ENCODE peak calls at places on chromosomes 7 and 10, in five cellular contexts. W, D, V, B and G are unnamed samples.

GRCh38 chr10:133258066-133258817 is 18.4 kb downstream of the ADAM8 start:
- DNase-seq in W (no peak), D (no peak), V (no peak), B (no peak), G (no peak)

GRCh38 chr10:8840356-8840755 is 785.9 kb downstream of the GATA3 start:
- DNase-seq in W (no peak), D (no peak), V (no peak), B (no peak), G (no peak)

GRCh38 chr10:22625511-22626288 is 88.7 kb downstream of the PIP4K2A start:
- DNase-seq in W (no peak), D (no peak), V (no peak), B (no peak), G (no peak)

GRCh38 chr10:19918800-19919199 is 102.6 kb downstream of the PLXDC2 start:
- DNase-seq in W (no peak), D (no peak), V (no peak), B (no peak), G (no peak)

GRCh38 chr10:36253731-36254130 is 611.6 kb upstream of the FZD8 start:
- DNase-seq in W (no peak), D (no peak), V (no peak), B (no peak), G (no peak)

GRCh38 chr10:86085136-86085535 is 281.5 kb downstream of the GRID1 start:
- DNase-seq in W (no peak), D (no peak), V (no peak), B (peak; percentile 24), G (no peak)

GRCh38 chr7:128266891-128267839 is 26.1 kb downstream of the LEP start:
- DNase-seq in W (peak; percentile 22), D (no peak), V (no peak), B (no peak), G (peak; percentile 38)

GRCh38 chr7:129828989-129829676 is 123.6 kb downstream of the UBE2H start:
- DNase-seq in W (no peak), D (no peak), V (no peak), B (no peak), G (no peak)

GRCh38 chr7:15685358-15686181 is 913 bp downstream of the MEOX2 start:
- DNase-seq in W (peak; percentile 54), D (no peak), V (no peak), B (peak; percentile 80), G (peak; percentile 86)

GRCh38 chr10:61621538-61622150 is 41.1 kb upstream of the CABCOCO1 start:
- DNase-seq in W (no peak), D (peak; percentile 14), V (no peak), B (no peak), G (no peak)

GRCh38 chr10:128211064-128211504 is 84.9 kb upstream of the MKI67 start:
- DNase-seq in W (no peak), D (no peak), V (no peak), B (no peak), G (peak; percentile 47)

GRCh38 chr10:79081353-79082034 is 12.7 kb downstream of the ZMIZ1 start:
- DNase-seq in W (no peak), D (no peak), V (no peak), B (no peak), G (no peak)

GRCh38 chr10:131700032-131700431 is 200.8 kb upstream of the PPP2R2D start:
- DNase-seq in W (no peak), D (no peak), V (no peak), B (no peak), G (no peak)

GRCh38 chr7:132776105-132776504 is 199.8 kb upstream of the PLXNA4 start:
- DNase-seq in W (no peak), D (no peak), V (no peak), B (no peak), G (no peak)

GRCh38 chr10:50554995-50555568 is 68.7 kb downstream of the SGMS1 start:
- DNase-seq in W (no peak), D (peak; percentile 81), V (no peak), B (no peak), G (no peak)

GRCh38 chr7:130877676-130878305 is 143.8 kb upstream of the KLF14 start:
- DNase-seq in W (no peak), D (no peak), V (no peak), B (no peak), G (no peak)

GRCh38 chr7:40799-41750 is 151.3 kb upstream of the FAM20C start:
- DNase-seq in W (peak; percentile 2), D (no peak), V (no peak), B (peak; percentile 34), G (peak; percentile 10)

GRCh38 chr10:57049096-57049495 is 688.0 kb upstream of the ZWINT start:
- DNase-seq in W (no peak), D (no peak), V (no peak), B (no peak), G (no peak)

GRCh38 chr7:43647772-43648643 is 65.1 kb downstream of the STK17A start:
- DNase-seq in W (peak; percentile 48), D (no peak), V (peak; percentile 67), B (peak; percentile 80), G (no peak)

GRCh38 chr10:63555330-63555729 is 34.1 kb downstream of the REEP3 start:
- DNase-seq in W (no peak), D (no peak), V (no peak), B (no peak), G (no peak)

GRCh38 chr7:70414368-70414767 is 717.6 kb upstream of the GALNT17 start:
- DNase-seq in W (no peak), D (no peak), V (no peak), B (no peak), G (no peak)

GRCh38 chr7:142240546-142240945 is 17.3 kb downstream of the PRSS58 start:
- DNase-seq in W (no peak), D (no peak), V (no peak), B (no peak), G (no peak)

GRCh38 chr7:140035400-140036223 is 27.1 kb downstream of the PARP12 start:
- DNase-seq in W (no peak), D (no peak), V (no peak), B (no peak), G (no peak)

GRCh38 chr7:100584677-100585510 is 1.0 kb downstream of the LRCH4 start:
- DNase-seq in W (peak; percentile 71), D (peak; percentile 66), V (no peak), B (peak; percentile 71), G (no peak)

GRCh38 chr7:141700848-141701371 is 1.1 kb downstream of the DENND11 start:
- DNase-seq in W (no peak), D (no peak), V (no peak), B (no peak), G (no peak)

GRCh38 chr10:30765022-30765610 is 135.6 kb upstream of the LYZL2 start:
- DNase-seq in W (no peak), D (no peak), V (no peak), B (no peak), G (no peak)

GRCh38 chr7:40400525-40400924 is 265.7 kb downstream of the SUGCT start:
- DNase-seq in W (no peak), D (no peak), V (no peak), B (no peak), G (no peak)

GRCh38 chr7:28036748-28037147 is 143.8 kb downstream of the JAZF1 start:
- DNase-seq in W (no peak), D (no peak), V (no peak), B (no peak), G (peak; percentile 74)

DNA sequence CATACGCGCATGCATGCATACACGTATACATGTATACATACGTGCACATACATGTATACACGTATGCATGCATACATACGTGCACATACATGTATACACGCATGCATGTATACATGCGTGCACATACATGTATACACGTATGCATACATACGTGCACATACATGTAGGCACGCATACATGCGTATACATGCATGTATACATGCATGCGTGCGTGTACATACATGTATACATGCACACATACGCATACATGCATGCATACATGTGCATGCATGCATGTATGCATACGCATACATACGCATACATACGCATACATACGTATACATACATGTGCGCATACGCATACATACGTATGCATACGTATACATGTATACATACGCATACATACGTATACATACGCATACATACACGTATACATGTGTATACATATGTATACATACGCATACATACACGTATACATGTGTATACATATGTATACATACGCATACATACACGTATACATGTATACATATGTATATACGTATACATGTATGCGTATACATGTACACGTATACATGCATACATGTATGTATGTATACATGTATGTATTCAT is 19.0 kb upstream of the MTURN start:
- DNase-seq in W (no peak), D (no peak), V (no peak), B (no peak), G (no peak)
- H3K4me3 ChIP-seq in W (no peak overlapping the region), D (no peak overlapping the region), V (no peak overlapping the region), B (no peak overlapping the region), G (no peak overlapping the region)

DNA sequence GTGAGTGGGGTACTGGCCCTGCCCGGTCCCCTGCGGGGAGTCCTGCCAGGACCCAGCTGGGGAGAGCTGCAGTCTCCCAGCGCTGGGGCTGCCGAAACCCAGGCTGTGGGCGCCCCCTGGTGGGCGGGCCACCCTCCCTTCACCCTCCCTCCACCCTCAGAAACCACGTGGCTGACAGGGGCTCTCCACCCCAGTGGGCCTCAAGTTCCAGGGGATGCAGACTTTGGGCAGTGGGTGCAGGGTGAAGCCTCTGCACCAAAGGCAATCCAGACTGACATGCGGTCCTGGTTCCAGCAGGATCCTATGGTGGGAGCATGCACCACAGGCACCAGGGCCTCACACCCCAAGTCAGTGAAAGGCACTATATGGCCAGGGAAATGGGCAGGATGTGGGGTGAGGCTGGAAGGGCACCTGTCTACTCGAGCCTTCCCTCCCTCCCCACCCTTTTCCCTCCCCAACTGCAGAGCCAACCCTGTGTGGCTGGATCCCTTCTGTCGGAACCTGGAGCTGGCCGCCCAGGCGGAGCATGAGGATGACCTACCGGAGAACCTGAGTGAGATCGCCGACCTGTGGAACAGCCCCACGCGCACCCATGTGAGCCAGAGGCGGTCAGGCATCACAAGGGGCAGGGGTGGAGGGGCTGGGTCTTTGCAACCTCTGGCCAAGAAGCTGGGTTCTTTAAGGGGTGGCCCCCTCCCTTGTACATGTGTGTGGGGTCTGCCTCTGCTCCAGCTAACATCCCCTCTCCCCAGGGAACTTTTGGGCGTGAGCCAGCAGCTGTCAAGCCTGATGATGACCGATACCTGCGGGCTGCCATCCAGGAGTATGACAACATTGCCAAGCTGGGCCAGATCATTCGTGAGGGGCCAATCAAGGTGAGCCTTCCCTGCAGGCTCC is 38.8 kb downstream of the PSAP start:
- DNase-seq in W (peak; percentile 66), D (peak; percentile 92), V (peak; percentile 10), B (no peak), G (peak; percentile 76)
- TF ChIP-seq CTCF in W (peak; percentile 84), D (peak; percentile 95), V (peak; percentile 88), B (peak; percentile 57), G (peak; percentile 81)

DNA sequence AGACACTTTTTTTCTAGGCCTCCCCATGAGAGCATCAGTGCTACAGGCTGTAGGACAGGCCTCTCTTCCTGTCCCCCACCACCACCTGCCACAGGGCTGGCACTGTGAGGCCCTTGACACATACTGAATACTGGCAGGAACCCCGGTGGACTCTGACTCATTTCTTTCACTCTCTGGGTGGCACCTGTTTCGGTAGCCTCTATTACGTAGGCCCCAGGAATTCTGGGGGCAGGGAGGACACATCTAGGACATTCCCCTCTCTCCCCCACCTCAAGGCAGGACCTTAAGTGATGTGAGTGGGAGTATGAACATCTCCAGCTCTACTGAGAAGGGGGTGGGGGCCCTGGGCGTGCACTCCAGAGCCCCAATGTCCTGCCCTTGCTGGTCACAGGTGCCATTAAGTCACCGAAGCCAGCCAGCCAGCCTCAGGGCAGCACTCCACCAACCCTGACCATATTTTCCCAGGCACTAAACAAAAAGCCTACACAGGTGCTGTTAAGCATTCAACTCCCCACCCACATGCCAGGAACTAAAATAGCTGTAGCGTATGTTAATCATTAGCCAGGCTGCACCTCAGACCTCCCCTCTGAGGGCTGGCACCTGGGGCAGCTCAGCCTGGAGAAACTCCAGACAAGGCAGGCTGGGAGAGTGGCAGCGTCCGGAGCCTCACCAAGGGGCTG is 8.9 kb downstream of the ANXA11 start:
- DNase-seq in W (no peak), D (no peak), V (peak; percentile 90), B (no peak), G (peak; percentile 84)
- TF ChIP-seq POLR2A in W (no peak), D (no peak), V (no peak), B (no peak), G (peak; percentile 60)

GRCh38 chr7:99468336-99468918 is 2.5 kb upstream of the ATP5MF start:
- DNase-seq in W (no peak), D (no peak), V (no peak), B (no peak), G (no peak)
- H3K4me3 ChIP-seq in W (no peak overlapping the region), D (no peak overlapping the region), V (no peak overlapping the region), B (no peak overlapping the region), G (no peak overlapping the region)